ENCODE peak calls at places on chromosome 4, in ten cellular contexts. W, X, U, H, B, F, A, N, V and R are unnamed samples.

GRCh38 chr4:86895692-86896488 is 3.7 kb upstream of the C4orf36 start:
- DNase-seq in W (peak; percentile 63), X (no peak), U (no peak), H (no peak), B (no peak), F (peak; percentile 72), A (no peak), N (no peak), V (peak; percentile 69), R (peak; percentile 91)

GRCh38 chr4:76681996-76682395 is 215.9 kb downstream of the SOWAHB start:
- DNase-seq in W (no peak), X (no peak), U (no peak), H (no peak), B (no peak), F (no peak), A (no peak), N (no peak), V (no peak), R (no peak)

GRCh38 chr4:84750260-84750955 is 167.5 kb downstream of the CDS1 start:
- DNase-seq in W (peak; percentile 40), X (no peak), U (no peak), H (no peak), B (no peak), F (peak; percentile 56), A (no peak), N (peak; percentile 20), V (peak; percentile 32), R (peak; percentile 83)

GRCh38 chr4:109967798-109968520 is 55.3 kb downstream of the EGF start:
- DNase-seq in W (no peak), X (no peak), U (no peak), H (no peak), B (no peak), F (peak; percentile 61), A (no peak), N (peak; percentile 25), V (no peak), R (peak; percentile 15)

GRCh38 chr4:182354867-182355266 is 111.7 kb downstream of the TENM3 start:
- DNase-seq in W (peak; percentile 61), X (no peak), U (no peak), H (no peak), B (no peak), F (peak; percentile 43), A (no peak), N (no peak), V (no peak), R (peak; percentile 12)

GRCh38 chr4:16197842-16198241 is 28.4 kb downstream of the TAPT1 start:
- DNase-seq in W (no peak), X (no peak), U (no peak), H (no peak), B (no peak), F (no peak), A (no peak), N (no peak), V (no peak), R (no peak)

GRCh38 chr4:138832563-138832962 is 183.0 kb upstream of the NOCT start:
- DNase-seq in W (no peak), X (no peak), U (no peak), H (no peak), B (no peak), F (no peak), A (no peak), N (no peak), V (no peak), R (no peak)

GRCh38 chr4:136918772-136919171 is 613.5 kb downstream of the PCDH18 start:
- DNase-seq in W (no peak), X (no peak), U (no peak), H (no peak), B (no peak), F (peak; percentile 1), A (no peak), N (no peak), V (no peak), R (no peak)

GRCh38 chr4:121696140-121696640 is 590 bp downstream of the ANXA5 start:
- DNase-seq in W (peak; percentile 86), X (peak; percentile 66), U (peak; percentile 79), H (peak; percentile 43), B (peak; percentile 25), F (peak; percentile 84), A (peak; percentile 91), N (no peak), V (peak; percentile 33), R (peak; percentile 93)